ENCODE peak calls at places on chromosomes 5 and 9, in seven cellular contexts. U is T1000, V is transverse colon, F is NAMALWA, N is anterior cingulate cortex, W is C1 segment of cervical spinal cord, P is NCI-H1092. K is an unnamed sample.

GRCh38 chr5:168770036-168770498 is 190.9 kb upstream of the PANK3 start:
- DNase-seq in U (no peak), V (no peak), F (no peak), N (no peak), W (no peak), P (no peak), K (no peak)

GRCh38 chr5:87074072-87074471 is 193.6 kb upstream of the RASA1 start:
- DNase-seq in U (no peak), V (no peak), F (no peak), N (no peak), W (no peak), P (no peak), K (no peak)

GRCh38 chr9:12965303-12965702 is 190.5 kb downstream of the LURAP1L start:
- DNase-seq in U (no peak), V (no peak), F (no peak), N (no peak), W (no peak), P (no peak), K (no peak)

GRCh38 chr9:2502760-2503159 is 118.8 kb upstream of the VLDLR start:
- DNase-seq in U (no peak), V (no peak), F (no peak), N (no peak), W (no peak), P (no peak), K (no peak)

GRCh38 chr5:173517648-173518047 is 98.8 kb downstream of the BOD1 start:
- DNase-seq in U (no peak), V (no peak), F (no peak), N (no peak), W (no peak), P (no peak), K (no peak)

GRCh38 chr9:5879419-5880181 is 11.1 kb upstream of the MLANA start:
- DNase-seq in U (peak; percentile 37), V (no peak), F (no peak), N (no peak), W (no peak), P (no peak), K (no peak)

GRCh38 chr9:111807197-111807596 is 12.5 kb upstream of the SHOC1 start:
- DNase-seq in U (no peak), V (no peak), F (no peak), N (no peak), W (no peak), P (no peak), K (no peak)

GRCh38 chr9:96464426-96464825 is 14.5 kb downstream of the HABP4 start:
- DNase-seq in U (no peak), V (no peak), F (no peak), N (no peak), W (no peak), P (no peak), K (no peak)

GRCh38 chr9:134548618-134549017 is 93.0 kb upstream of the COL5A1 start:
- DNase-seq in U (no peak), V (no peak), F (no peak), N (no peak), W (no peak), P (no peak), K (no peak)

GRCh38 chr9:136729144-136729543 is 13.6 kb downstream of the LCN10 start:
- DNase-seq in U (no peak), V (no peak), F (no peak), N (no peak), W (no peak), P (no peak), K (no peak)

GRCh38 chr5:59301727-59302126 is 591.8 kb downstream of the PDE4D start:
- DNase-seq in U (no peak), V (no peak), F (no peak), N (no peak), W (no peak), P (no peak), K (no peak)

GRCh38 chr5:54820346-54820745 is 165.0 kb downstream of the ESM1 start:
- DNase-seq in U (no peak), V (no peak), F (no peak), N (no peak), W (no peak), P (no peak), K (no peak)

GRCh38 chr5:115543365-115543700 is 1.2 kb downstream of the FEM1C start:
- DNase-seq in U (no peak), V (peak; percentile 40), F (peak; percentile 31), N (no peak), W (no peak), P (no peak), K (no peak)

GRCh38 chr5:66010476-66010875 is 84.1 kb downstream of the ERBIN start:
- DNase-seq in U (no peak), V (no peak), F (peak; percentile 63), N (no peak), W (no peak), P (no peak), K (no peak)

GRCh38 chr5:54905942-54906537 is 79.4 kb downstream of the ESM1 start:
- DNase-seq in U (peak; percentile 21), V (peak; percentile 60), F (peak; percentile 53), N (peak; percentile 54), W (no peak), P (no peak), K (no peak)

GRCh38 chr9:96242829-96243228 is 59.1 kb downstream of the HSD17B3 start:
- DNase-seq in U (no peak), V (no peak), F (peak; percentile 8), N (peak; percentile 23), W (no peak), P (no peak), K (no peak)

GRCh38 chr9:123562844-123563346 is 206.9 kb downstream of the CRB2 start:
- DNase-seq in U (no peak), V (no peak), F (no peak), N (no peak), W (peak; percentile 10), P (no peak), K (no peak)

GRCh38 chr5:158172005-158172404 is 313.1 kb upstream of the CLINT1 start:
- DNase-seq in U (no peak), V (no peak), F (no peak), N (no peak), W (no peak), P (no peak), K (no peak)

GRCh38 chr5:78640622-78641021 is 8.0 kb downstream of the LHFPL2 start:
- DNase-seq in U (no peak), V (no peak), F (no peak), N (no peak), W (no peak), P (no peak), K (no peak)

GRCh38 chr9:123353984-123354591 is 1.9 kb upstream of the CRB2 start:
- DNase-seq in U (peak; percentile 31), V (peak; percentile 71), F (peak; percentile 75), N (peak; percentile 80), W (peak; percentile 20), P (peak; percentile 48), K (no peak)

GRCh38 chr9:112338561-112338960 is 5.1 kb upstream of the PTBP3 start:
- DNase-seq in U (no peak), V (peak; percentile 24), F (no peak), N (no peak), W (no peak), P (no peak), K (no peak)

GRCh38 chr9:3954950-3955670 is 344.8 kb downstream of the GLIS3 start:
- DNase-seq in U (no peak), V (no peak), F (no peak), N (no peak), W (no peak), P (no peak), K (no peak)

GRCh38 chr5:1199649-1200494 is 1.5 kb upstream of the SLC6A19 start:
- DNase-seq in U (no peak), V (no peak), F (no peak), N (no peak), W (no peak), P (no peak), K (no peak)

GRCh38 chr9:130233587-130233945 is 32.0 kb upstream of the HMCN2 start:
- DNase-seq in U (no peak), V (no peak), F (no peak), N (no peak), W (no peak), P (no peak), K (no peak)

GRCh38 chr5:24539625-24540024 is 105.2 kb downstream of the CDH10 start:
- DNase-seq in U (no peak), V (no peak), F (no peak), N (no peak), W (no peak), P (no peak), K (no peak)

GRCh38 chr9:133600747-133601146 is 8.4 kb downstream of the FAM163B start:
- DNase-seq in U (no peak), V (no peak), F (no peak), N (no peak), W (no peak), P (no peak), K (no peak)

GRCh38 chr9:71353723-71354122 is 232.3 kb upstream of the TRPM3 start:
- DNase-seq in U (no peak), V (no peak), F (no peak), N (no peak), W (no peak), P (no peak), K (no peak)

GRCh38 chr9:122226758-122227575 is 1.8 kb downstream of the LHX6 start:
- DNase-seq in U (no peak), V (no peak), F (no peak), N (no peak), W (no peak), P (no peak), K (no peak)

GRCh38 chr5:31357038-31357437 is 163.6 kb downstream of the CDH6 start:
- DNase-seq in U (no peak), V (no peak), F (no peak), N (no peak), W (no peak), P (no peak), K (no peak)

GRCh38 chr9:110078626-110079025 is 129.3 kb downstream of the C9orf152 start:
- DNase-seq in U (no peak), V (no peak), F (no peak), N (no peak), W (no peak), P (no peak), K (no peak)

GRCh38 chr5:147507480-147508126 is 2.3 kb downstream of the DPYSL3 start:
- DNase-seq in U (no peak), V (peak; percentile 9), F (no peak), N (no peak), W (no peak), P (no peak), K (no peak)

GRCh38 chr5:102241809-102242421 is 54.2 kb downstream of the SLCO4C1 start:
- DNase-seq in U (no peak), V (peak; percentile 18), F (no peak), N (no peak), W (no peak), P (no peak), K (no peak)